ENCODE peak calls at places on chromosomes 13 and 19, in ten cellular contexts. S is stimulated activated CD4-positive, alpha-beta T cell treated with anti-CD3 and anti-CD28 coated beads, Interleukin-15, amount 100 ng/mL, for 1 hour; V is body of pancreas; E is fibroblast of the aortic adventitia; D is amniotic epithelial cell; T is NCI-H1048; M is DMS 273 treated with DMSO at 0.1 percent for 48 hours; Y is CMK; Q is GM18507; A is lower leg skin. U is an unnamed sample.

GRCh38 chr13:24159362-24159761 is 1.2 kb upstream of the SPATA13 start:
- DNase-seq in T (no peak), E (no peak), D (no peak), M (no peak), V (no peak), A (no peak), S (no peak), Q (no peak), Y (no peak), U (no peak)

GRCh38 chr19:46218160-46218559 is 11.4 kb upstream of the IGFL1 start:
- DNase-seq in V (no peak), Y (no peak), S (no peak), M (no peak), A (no peak), Q (no peak), T (no peak), E (peak), D (peak), U (peak)

GRCh38 chr13:35704331-35704730 is 227.8 kb upstream of the MAB21L1 start:
- DNase-seq in D (no peak), Y (no peak), T (no peak), M (no peak), A (no peak), V (no peak), Q (no peak), S (no peak), E (no peak), U (no peak)

GRCh38 chr19:3142292-3142670 is 6.4 kb downstream of the GNA15 start:
- DNase-seq in Q (no peak), E (peak), D (peak), M (no peak), T (no peak), A (peak), S (peak), V (peak), Y (no peak), U (peak)

GRCh38 chr13:56909896-56910600 is 230.7 kb upstream of the PRR20A start:
- DNase-seq in V (no peak), E (no peak), A (no peak), S (no peak), Y (no peak), T (no peak), M (no peak), Q (no peak), D (no peak), U (no peak)

GRCh38 chr19:34386645-34387445 is 17.4 kb upstream of the PDCD2L start:
- DNase-seq in T (no peak), A (no peak), D (no peak), S (no peak), M (no peak), E (no peak), V (no peak), Q (no peak), Y (no peak), U (no peak)

GRCh38 chr13:75675421-75675820 is 39.3 kb downstream of the LMO7 start:
- DNase-seq in S (no peak), T (no peak), Q (no peak), M (no peak), A (no peak), E (peak), Y (no peak), V (no peak), D (peak), U (peak)

GRCh38 chr19:2613507-2614295 is 88.8 kb downstream of the GNG7 start:
- DNase-seq in E (peak), S (peak), T (no peak), Q (no peak), M (no peak), A (no peak), Y (no peak), V (no peak), D (peak), U (peak)

GRCh38 chr13:109451726-109452125 is 334.7 kb downstream of the IRS2 start:
- DNase-seq in A (no peak), Y (no peak), Q (no peak), T (no peak), M (no peak), V (no peak), D (no peak), E (no peak), S (no peak), U (no peak)

GRCh38 chr19:18232540-18233223 is 6.4 kb upstream of the PDE4C start:
- DNase-seq in Y (no peak), A (no peak), M (no peak), D (no peak), V (no peak), Q (no peak), T (no peak), S (no peak), E (no peak), U (peak)

GRCh38 chr19:459724-460511 is 915 bp downstream of the SHC2 start:
- DNase-seq in M (no peak), S (no peak), T (no peak), Y (no peak), Q (no peak), D (peak), E (peak), V (peak), A (no peak), U (peak)

GRCh38 chr13:27822873-27823311 is 30.6 kb downstream of the GSX1 start:
- DNase-seq in Y (no peak), A (no peak), E (peak), S (no peak), M (no peak), Q (no peak), V (no peak), D (peak), T (no peak), U (peak)

GRCh38 chr19:43462383-43462782 is 3.0 kb downstream of the LYPD3 start:
- DNase-seq in Q (no peak), S (no peak), A (no peak), Y (no peak), D (no peak), E (no peak), V (no peak), T (no peak), M (no peak), U (no peak)

GRCh38 chr19:30649934-30650614 is 277.9 kb downstream of the ZNF536 start:
- DNase-seq in Y (no peak), T (no peak), D (peak), V (peak), A (no peak), E (peak), Q (peak), M (peak), S (no peak), U (peak)

GRCh38 chr19:1767464-1767933 is 14.2 kb downstream of the ONECUT3 start:
- DNase-seq in E (no peak), Q (peak), T (no peak), A (no peak), V (peak), S (peak), Y (no peak), M (no peak), D (no peak), U (peak)

GRCh38 chr13:99614465-99614885 is 113.2 kb downstream of the TM9SF2 start:
- DNase-seq in Y (no peak), A (no peak), D (peak), V (peak), S (no peak), T (no peak), Q (no peak), M (peak), E (peak), U (peak)

GRCh38 chr19:50507376-50507775 is 3.6 kb downstream of the JOSD2 start:
- DNase-seq in Y (no peak), Q (no peak), D (no peak), A (no peak), M (no peak), S (no peak), T (no peak), E (no peak), V (no peak), U (no peak)

GRCh38 chr13:106182404-106182803 is 353.1 kb downstream of the EFNB2 start:
- DNase-seq in D (peak), A (no peak), Q (no peak), E (peak), Y (no peak), T (no peak), M (no peak), V (no peak), S (no peak), U (peak)

GRCh38 chr13:88651531-88651930 is 980.4 kb downstream of the SLITRK5 start:
- DNase-seq in D (no peak), V (no peak), Y (no peak), E (no peak), T (no peak), M (no peak), Q (no peak), S (no peak), A (no peak), U (no peak)

GRCh38 chr13:44373601-44374347 is at the start of gene SERP2:
- DNase-seq in E (peak), V (peak), D (no peak), Y (no peak), M (no peak), A (no peak), S (no peak), T (no peak), Q (no peak), U (no peak)

GRCh38 chr13:86402500-86402899 is 603.3 kb upstream of the SLITRK6 start:
- DNase-seq in V (no peak), T (no peak), S (no peak), Q (no peak), A (no peak), Y (no peak), M (no peak), E (no peak), D (no peak), U (no peak)

GRCh38 chr19:16394111-16394510 is 69.5 kb downstream of the KLF2 start:
- DNase-seq in A (no peak), E (no peak), M (no peak), S (no peak), D (no peak), Y (no peak), V (no peak), T (no peak), Q (no peak), U (no peak)

GRCh38 chr13:36789061-36789460 is 30.0 kb upstream of the RFXAP start:
- DNase-seq in M (no peak), E (no peak), Q (no peak), V (no peak), D (no peak), Y (no peak), A (no peak), S (no peak), T (no peak), U (no peak)

GRCh38 chr13:85798999-85799646 is at the start of gene SLITRK6:
- DNase-seq in M (no peak), Y (peak), A (peak), S (no peak), V (peak), T (no peak), E (peak), Q (no peak), D (peak), U (peak)

GRCh38 chr19:18220632-18221275 is 5.5 kb downstream of the PDE4C start:
- DNase-seq in A (no peak), Q (no peak), T (no peak), D (no peak), E (no peak), S (no peak), Y (no peak), M (no peak), V (no peak), U (no peak)

GRCh38 chr19:43524922-43525835 is 1.8 kb downstream of the ETHE1 start:
- DNase-seq in V (peak), M (no peak), Q (no peak), E (peak), A (peak), T (no peak), S (no peak), D (peak), Y (no peak), U (peak)

GRCh38 chr19:15587663-15588062 is 27.4 kb upstream of the CYP4F8 start:
- DNase-seq in Y (no peak), Q (no peak), M (no peak), T (no peak), S (no peak), E (no peak), A (peak), V (peak), D (no peak), U (no peak)